ENCODE peak calls at places on chromosomes 5 and 9, in five cellular contexts. One of them, this sample, is unnamed. For H3K9me3, the result is how much of the 10 kb centered on the place peaks cover.

GRCh38 chr5:171945476-171945875 is 61.0 kb downstream of the FBXW11 start:
- DNase-seq in cardiac muscle cell: no peak
- DNase-seq in left ventricle myocardium inferior: no peak
- DNase-seq in psoas muscle: no peak
- DNase-seq in Peyer's patch: no peak
- DNase-seq in this sample: no peak

GRCh38 chr9:84170521-84171141 is 169.9 kb downstream of the SLC28A3 start:
- DNase-seq in cardiac muscle cell: peak
- DNase-seq in left ventricle myocardium inferior: peak
- DNase-seq in psoas muscle: peak
- DNase-seq in Peyer's patch: peak
- DNase-seq in this sample: no peak

GRCh38 chr5:130549884-130550552 is 615.0 kb downstream of the HINT1 start:
- DNase-seq in Peyer's patch: no peak
- DNase-seq in psoas muscle: peak
- DNase-seq in cardiac muscle cell: peak
- DNase-seq in left ventricle myocardium inferior: no peak
- DNase-seq in this sample: no peak

GRCh38 chr9:124209279-124209678 is 48.5 kb upstream of the NEK6 start:
- DNase-seq in Peyer's patch: no peak
- DNase-seq in psoas muscle: no peak
- DNase-seq in left ventricle myocardium inferior: no peak
- DNase-seq in cardiac muscle cell: no peak
- DNase-seq in this sample: no peak

GRCh38 chr5:158874814-158875213 is 224.9 kb downstream of the EBF1 start:
- DNase-seq in left ventricle myocardium inferior: no peak
- DNase-seq in Peyer's patch: no peak
- DNase-seq in cardiac muscle cell: no peak
- DNase-seq in psoas muscle: no peak
- DNase-seq in this sample: no peak

GRCh38 chr9:91378695-91379127 is 17.0 kb upstream of the AUH start:
- DNase-seq in psoas muscle: no peak
- DNase-seq in cardiac muscle cell: peak
- DNase-seq in left ventricle myocardium inferior: no peak
- DNase-seq in Peyer's patch: no peak
- DNase-seq in this sample: no peak

GRCh38 chr9:4836676-4837075 is 43.9 kb downstream of the RCL1 start:
- DNase-seq in Peyer's patch: no peak
- DNase-seq in left ventricle myocardium inferior: no peak
- DNase-seq in psoas muscle: no peak
- DNase-seq in cardiac muscle cell: peak
- DNase-seq in this sample: no peak

GRCh38 chr5:58582004-58582403 is 871 bp upstream of the RAB3C start:
- DNase-seq in left ventricle myocardium inferior: no peak
- DNase-seq in Peyer's patch: no peak
- DNase-seq in cardiac muscle cell: peak
- DNase-seq in psoas muscle: no peak
- DNase-seq in this sample: no peak

GRCh38 chr5:86797677-86798076 is 179.9 kb downstream of the COX7C start:
- DNase-seq in cardiac muscle cell: peak
- DNase-seq in psoas muscle: no peak
- DNase-seq in left ventricle myocardium inferior: no peak
- DNase-seq in Peyer's patch: no peak
- DNase-seq in this sample: no peak

GRCh38 chr5:40652441-40653220 is 27.1 kb upstream of the PTGER4 start:
- DNase-seq in left ventricle myocardium inferior: no peak
- DNase-seq in cardiac muscle cell: no peak
- DNase-seq in Peyer's patch: no peak
- DNase-seq in psoas muscle: no peak
- DNase-seq in this sample: no peak

GRCh38 chr5:120446068-120446492 is 18.0 kb upstream of the PRR16 start:
- DNase-seq in cardiac muscle cell: peak
- DNase-seq in left ventricle myocardium inferior: no peak
- DNase-seq in Peyer's patch: no peak
- DNase-seq in psoas muscle: no peak
- DNase-seq in this sample: no peak

GRCh38 chr5:1112596-1113331 is 901 bp upstream of the SLC12A7 start:
- DNase-seq in left ventricle myocardium inferior: no peak
- DNase-seq in cardiac muscle cell: no peak
- DNase-seq in psoas muscle: no peak
- DNase-seq in Peyer's patch: no peak
- DNase-seq in this sample: no peak

GRCh38 chr5:5667136-5667554 is 244.7 kb downstream of the ICE1 start:
- DNase-seq in left ventricle myocardium inferior: no peak
- DNase-seq in Peyer's patch: no peak
- DNase-seq in cardiac muscle cell: no peak
- DNase-seq in psoas muscle: no peak
- DNase-seq in this sample: no peak

GRCh38 chr5:87401626-87402025 is 11.1 kb downstream of the CCNH start:
- DNase-seq in left ventricle myocardium inferior: no peak
- DNase-seq in Peyer's patch: no peak
- DNase-seq in psoas muscle: no peak
- DNase-seq in cardiac muscle cell: no peak
- DNase-seq in this sample: no peak

GRCh38 chr9:134127616-134128015 is 8.3 kb upstream of the WDR5 start:
- DNase-seq in Peyer's patch: no peak
- DNase-seq in cardiac muscle cell: no peak
- DNase-seq in left ventricle myocardium inferior: no peak
- DNase-seq in psoas muscle: no peak
- DNase-seq in this sample: no peak

GRCh38 chr5:166356096-166356495 is 1935.3 kb upstream of the WWC1 start:
- DNase-seq in psoas muscle: no peak
- DNase-seq in left ventricle myocardium inferior: no peak
- DNase-seq in Peyer's patch: no peak
- DNase-seq in cardiac muscle cell: no peak
- DNase-seq in this sample: no peak

GRCh38 chr9:137816531-137817235 is 60.9 kb upstream of the CACNA1B start:
- DNase-seq in Peyer's patch: no peak
- DNase-seq in psoas muscle: no peak
- DNase-seq in cardiac muscle cell: no peak
- DNase-seq in left ventricle myocardium inferior: no peak
- DNase-seq in this sample: no peak
- TF ChIP-seq CTCF in Peyer's patch: no peak
- TF ChIP-seq CTCF in psoas muscle: no peak
- TF ChIP-seq CTCF in cardiac muscle cell: no peak
- TF ChIP-seq CTCF in left ventricle myocardium inferior: no peak
- TF ChIP-seq CTCF in this sample: no peak

GRCh38 chr5:119285070-119285916 is 70.5 kb upstream of the TNFAIP8 start:
- DNase-seq in psoas muscle: no peak
- DNase-seq in Peyer's patch: no peak
- DNase-seq in cardiac muscle cell: peak
- DNase-seq in left ventricle myocardium inferior: peak
- DNase-seq in this sample: no peak
- H3K27ac ChIP-seq in psoas muscle: no peak
- H3K27ac ChIP-seq in Peyer's patch: no peak
- H3K27ac ChIP-seq in cardiac muscle cell: peak
- H3K27ac ChIP-seq in left ventricle myocardium inferior: peak
- H3K27ac ChIP-seq in this sample: peak

GRCh38 chr5:141412853-141413539 is at the start of gene PCDHGA10:
- DNase-seq in cardiac muscle cell: peak
- DNase-seq in psoas muscle: peak
- DNase-seq in Peyer's patch: peak
- DNase-seq in left ventricle myocardium inferior: no peak
- DNase-seq in this sample: no peak
- H3K9me3 ChIP-seq in cardiac muscle cell: under half
- H3K9me3 ChIP-seq in psoas muscle: under half
- H3K9me3 ChIP-seq in Peyer's patch: under half
- H3K9me3 ChIP-seq in left ventricle myocardium inferior: half or more
- H3K9me3 ChIP-seq in this sample: under half

DNA sequence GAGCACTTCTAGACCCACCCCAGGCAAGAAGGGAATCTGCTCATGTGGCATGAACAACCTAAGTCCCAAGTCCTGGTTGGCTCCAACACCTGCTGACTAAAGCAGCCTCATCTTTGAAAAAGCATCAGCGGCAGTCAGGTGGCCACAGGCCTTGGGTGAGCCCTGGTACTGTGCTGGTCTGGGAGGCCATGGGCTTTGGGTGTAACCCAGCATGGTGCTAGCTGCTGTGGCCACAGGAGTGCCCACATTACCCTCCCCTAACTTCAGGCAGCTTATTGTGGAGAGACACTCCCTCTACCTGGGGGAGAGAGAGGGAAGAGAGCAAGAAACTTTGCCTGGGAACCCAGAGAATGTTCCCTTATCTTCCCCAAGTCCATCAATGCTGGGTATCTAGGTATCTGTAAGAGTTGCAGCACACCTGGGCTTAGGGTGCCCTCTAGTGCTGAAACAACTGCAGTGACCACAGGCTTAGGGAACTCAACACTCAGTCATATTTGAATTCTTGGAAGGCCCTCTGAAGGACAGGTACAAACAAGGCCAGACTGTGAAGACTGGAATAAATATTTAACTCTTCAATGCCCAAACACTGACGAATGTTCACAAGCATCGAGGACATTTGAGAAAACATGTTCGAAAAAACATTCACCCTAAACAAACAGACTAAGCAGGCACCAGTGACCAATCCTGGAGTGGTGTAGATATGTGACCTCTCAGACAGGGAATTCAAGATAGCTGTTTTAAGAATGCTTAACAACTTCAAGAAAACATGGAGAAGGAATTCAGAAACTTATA is 69.9 kb upstream of the OR2K2 start:
- DNase-seq in psoas muscle: no peak
- DNase-seq in Peyer's patch: no peak
- DNase-seq in left ventricle myocardium inferior: no peak
- DNase-seq in cardiac muscle cell: peak
- DNase-seq in this sample: no peak
- TF ChIP-seq CTCF in psoas muscle: peak
- TF ChIP-seq CTCF in Peyer's patch: peak
- TF ChIP-seq CTCF in left ventricle myocardium inferior: no peak
- TF ChIP-seq CTCF in cardiac muscle cell: peak
- TF ChIP-seq CTCF in this sample: no peak

GRCh38 chr9:35914307-35914807 is 5.1 kb downstream of the SPAAR start:
- DNase-seq in psoas muscle: peak
- DNase-seq in Peyer's patch: no peak
- DNase-seq in left ventricle myocardium inferior: peak
- DNase-seq in cardiac muscle cell: peak
- DNase-seq in this sample: no peak
- H3K27ac ChIP-seq in psoas muscle: peak
- H3K27ac ChIP-seq in Peyer's patch: peak
- H3K27ac ChIP-seq in left ventricle myocardium inferior: peak
- H3K27ac ChIP-seq in cardiac muscle cell: peak
- H3K27ac ChIP-seq in this sample: no peak

GRCh38 chr5:141199359-141200235 is at the start of gene PCDHB11:
- DNase-seq in Peyer's patch: no peak
- DNase-seq in psoas muscle: no peak
- DNase-seq in cardiac muscle cell: no peak
- DNase-seq in left ventricle myocardium inferior: no peak
- DNase-seq in this sample: no peak

GRCh38 chr5:141192110-141192725 is at the start of gene PCDHB10:
- DNase-seq in Peyer's patch: no peak
- DNase-seq in left ventricle myocardium inferior: no peak
- DNase-seq in cardiac muscle cell: peak
- DNase-seq in psoas muscle: no peak
- DNase-seq in this sample: no peak

GRCh38 chr5:141196363-141196762 is 3.1 kb upstream of the PCDHB11 start:
- DNase-seq in cardiac muscle cell: no peak
- DNase-seq in left ventricle myocardium inferior: no peak
- DNase-seq in Peyer's patch: no peak
- DNase-seq in psoas muscle: no peak
- DNase-seq in this sample: no peak
- H3K9me3 ChIP-seq in cardiac muscle cell: under half
- H3K9me3 ChIP-seq in left ventricle myocardium inferior: half or more
- H3K9me3 ChIP-seq in Peyer's patch: under half
- H3K9me3 ChIP-seq in psoas muscle: under half
- H3K9me3 ChIP-seq in this sample: under half

GRCh38 chr5:141780240-141780951 is 97.8 kb downstream of the PCDH1 start:
- DNase-seq in left ventricle myocardium inferior: no peak
- DNase-seq in psoas muscle: no peak
- DNase-seq in Peyer's patch: no peak
- DNase-seq in cardiac muscle cell: no peak
- DNase-seq in this sample: no peak
- TF ChIP-seq CTCF in left ventricle myocardium inferior: no peak
- TF ChIP-seq CTCF in psoas muscle: no peak
- TF ChIP-seq CTCF in Peyer's patch: no peak
- TF ChIP-seq CTCF in cardiac muscle cell: no peak
- TF ChIP-seq CTCF in this sample: no peak

GRCh38 chr5:84688566-84688965 is 303.9 kb upstream of the EDIL3 start:
- DNase-seq in psoas muscle: no peak
- DNase-seq in left ventricle myocardium inferior: no peak
- DNase-seq in cardiac muscle cell: peak
- DNase-seq in Peyer's patch: no peak
- DNase-seq in this sample: no peak

GRCh38 chr5:84696651-84697050 is 312.0 kb upstream of the EDIL3 start:
- DNase-seq in left ventricle myocardium inferior: no peak
- DNase-seq in cardiac muscle cell: no peak
- DNase-seq in Peyer's patch: no peak
- DNase-seq in psoas muscle: no peak
- DNase-seq in this sample: no peak

DNA sequence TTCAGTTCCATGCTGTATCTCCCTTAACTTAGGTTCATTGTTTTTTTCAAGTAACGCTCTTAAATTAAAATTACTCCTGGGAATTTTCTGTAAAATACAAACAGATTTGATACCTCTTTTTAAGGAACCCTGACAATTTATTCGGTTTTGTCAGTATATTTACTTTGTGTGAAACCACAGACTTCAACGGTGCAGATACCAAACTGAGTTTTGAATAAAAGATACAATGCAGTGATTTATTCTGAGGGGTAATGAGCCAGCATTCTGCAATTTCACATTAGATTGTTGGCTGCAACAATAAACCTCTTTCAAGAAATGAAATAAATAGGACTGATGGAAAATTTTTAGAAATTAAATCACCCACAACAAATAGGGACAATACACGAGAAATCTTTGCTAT is 308.6 kb upstream of the EDIL3 start:
- DNase-seq in Peyer's patch: no peak
- DNase-seq in left ventricle myocardium inferior: no peak
- DNase-seq in cardiac muscle cell: no peak
- DNase-seq in psoas muscle: no peak
- DNase-seq in this sample: no peak
- H3K27ac ChIP-seq in Peyer's patch: no peak
- H3K27ac ChIP-seq in left ventricle myocardium inferior: no peak
- H3K27ac ChIP-seq in cardiac muscle cell: no peak
- H3K27ac ChIP-seq in psoas muscle: no peak
- H3K27ac ChIP-seq in this sample: no peak